ENCODE peak calls at places on chromosomes 13 and 19, in six cellular contexts. S, B, R, F, C and I are unnamed samples. For H3K4me1, the result is how much of the 10 kb centered on the place peaks cover.

GRCh38 chr13:113084094-113084942 is 21.3 kb upstream of the F7 start:
- DNase-seq in B (no peak), R (no peak), S (no peak), C (no peak), F (peak), I (no peak)

GRCh38 chr13:22017226-22017625 is 346.4 kb downstream of the FGF9 start:
- DNase-seq in F (no peak), S (no peak), R (no peak), B (no peak), C (no peak), I (no peak)

GRCh38 chr13:59587030-59587429 is 576.7 kb downstream of the DIAPH3 start:
- DNase-seq in F (no peak), C (no peak), R (no peak), S (no peak), B (no peak), I (no peak)

GRCh38 chr19:48154003-48154402 is 16.1 kb downstream of the LIG1 start:
- DNase-seq in R (no peak), F (no peak), C (no peak), B (no peak), S (no peak), I (no peak)

GRCh38 chr19:44002212-44002565 is 568 bp upstream of the ZNF230 start:
- DNase-seq in S (no peak), R (no peak), F (no peak), B (peak), C (no peak), I (no peak)

GRCh38 chr13:26011996-26012688 is 39.7 kb downstream of the SHISA2 start:
- DNase-seq in B (peak), R (no peak), C (no peak), F (peak), S (no peak), I (no peak)

GRCh38 chr13:95505265-95505664 is 47.3 kb upstream of the CLDN10 start:
- DNase-seq in R (peak), C (no peak), S (no peak), B (no peak), F (peak), I (peak)

GRCh38 chr13:114124486-114124885 is 7.9 kb downstream of the RASA3 start:
- DNase-seq in C (no peak), F (no peak), R (no peak), B (no peak), S (no peak), I (no peak)

GRCh38 chr19:21566073-21566472 is 60.7 kb downstream of the ZNF429 start:
- DNase-seq in F (no peak), C (no peak), R (no peak), S (no peak), B (peak), I (no peak)

GRCh38 chr19:8577247-8577646 is at the start of gene MYO1F:
- DNase-seq in F (no peak), B (no peak), R (no peak), S (no peak), C (no peak), I (no peak)

GRCh38 chr13:29567411-29567810 is 28.1 kb downstream of the SLC7A1 start:
- DNase-seq in C (no peak), F (no peak), R (no peak), S (no peak), B (no peak), I (no peak)

GRCh38 chr19:33134571-33135041 is 2.7 kb downstream of the WDR88 start:
- DNase-seq in B (no peak), C (peak), R (peak), F (peak), S (no peak), I (no peak)

GRCh38 chr19:10552596-10553053 is 8.9 kb downstream of the ATG4D start:
- DNase-seq in S (no peak), C (peak), F (peak), B (peak), R (no peak), I (peak)

GRCh38 chr19:28394705-28395104 is 818.2 kb downstream of the UQCRFS1 start:
- DNase-seq in S (no peak), F (no peak), C (no peak), R (no peak), B (no peak), I (no peak)

GRCh38 chr13:44176173-44176572 is 197.5 kb upstream of the SERP2 start:
- DNase-seq in R (no peak), F (no peak), S (no peak), C (no peak), B (no peak), I (no peak)

GRCh38 chr13:22903925-22904324 is 276.9 kb upstream of the SGCG start:
- DNase-seq in S (no peak), R (no peak), C (no peak), B (no peak), F (no peak), I (no peak)

GRCh38 chr13:98214008-98214643 is 37.1 kb upstream of the RNF113B start:
- DNase-seq in C (no peak), B (peak), S (no peak), F (no peak), R (no peak), I (peak)

GRCh38 chr13:33927315-33927714 is 109.4 kb downstream of the RFC3 start:
- DNase-seq in R (no peak), C (no peak), S (no peak), F (no peak), B (peak), I (peak)

GRCh38 chr19:10760268-10760944 is 42.5 kb downstream of the DNM2 start:
- DNase-seq in F (no peak), S (peak), B (peak), R (no peak), C (no peak), I (peak)

GRCh38 chr19:6234527-6234926 is 45.2 kb downstream of the MLLT1 start:
- DNase-seq in R (no peak), F (no peak), B (peak), S (no peak), C (peak), I (no peak)

GRCh38 chr13:37418490-37418889 is 180.1 kb downstream of the POSTN start:
- DNase-seq in C (no peak), R (no peak), S (no peak), B (peak), F (no peak), I (no peak)

GRCh38 chr13:106121173-106121754 is 414.2 kb downstream of the EFNB2 start:
- DNase-seq in S (no peak), B (no peak), F (no peak), C (no peak), R (no peak), I (peak)

GRCh38 chr19:12952488-12953455 is 4.3 kb downstream of the GADD45GIP1 start:
- DNase-seq in S (no peak), F (no peak), R (no peak), B (peak), C (peak), I (peak)

GRCh38 chr13:102240110-102240509 is 161.7 kb downstream of the FGF14 start:
- DNase-seq in B (no peak), F (no peak), S (no peak), C (peak), R (no peak), I (no peak)

GRCh38 chr13:51453308-51453958 is 597 bp upstream of the INTS6 start:
- DNase-seq in S (no peak), C (peak), B (peak), R (peak), F (peak), I (no peak)

GRCh38 chr13:33087091-33087490 is 70.9 kb downstream of the KL start:
- DNase-seq in S (no peak), C (no peak), B (no peak), F (no peak), R (no peak), I (no peak)

GRCh38 chr13:77863037-77863630 is 55.5 kb downstream of the EDNRB start:
- DNase-seq in B (no peak), R (no peak), F (no peak), S (no peak), C (no peak), I (no peak)

GRCh38 chr13:39406688-39407087 is 196.3 kb downstream of the LHFPL6 start:
- DNase-seq in R (no peak), F (peak), B (no peak), S (no peak), C (no peak), I (peak)
- H3K4me1 ChIP-seq in R (under half), F (under half), B (under half), S (under half), C (under half), I (under half)

GRCh38 chr19:49581007-49581508 is at the start of gene PRRG2:
- DNase-seq in R (no peak), S (peak), F (peak), B (no peak), C (no peak), I (peak)
- TF ChIP-seq EZH2phosphoT487 in R (no peak), S (no peak), F (no peak), B (no peak), C (no peak), I (no peak)

DNA sequence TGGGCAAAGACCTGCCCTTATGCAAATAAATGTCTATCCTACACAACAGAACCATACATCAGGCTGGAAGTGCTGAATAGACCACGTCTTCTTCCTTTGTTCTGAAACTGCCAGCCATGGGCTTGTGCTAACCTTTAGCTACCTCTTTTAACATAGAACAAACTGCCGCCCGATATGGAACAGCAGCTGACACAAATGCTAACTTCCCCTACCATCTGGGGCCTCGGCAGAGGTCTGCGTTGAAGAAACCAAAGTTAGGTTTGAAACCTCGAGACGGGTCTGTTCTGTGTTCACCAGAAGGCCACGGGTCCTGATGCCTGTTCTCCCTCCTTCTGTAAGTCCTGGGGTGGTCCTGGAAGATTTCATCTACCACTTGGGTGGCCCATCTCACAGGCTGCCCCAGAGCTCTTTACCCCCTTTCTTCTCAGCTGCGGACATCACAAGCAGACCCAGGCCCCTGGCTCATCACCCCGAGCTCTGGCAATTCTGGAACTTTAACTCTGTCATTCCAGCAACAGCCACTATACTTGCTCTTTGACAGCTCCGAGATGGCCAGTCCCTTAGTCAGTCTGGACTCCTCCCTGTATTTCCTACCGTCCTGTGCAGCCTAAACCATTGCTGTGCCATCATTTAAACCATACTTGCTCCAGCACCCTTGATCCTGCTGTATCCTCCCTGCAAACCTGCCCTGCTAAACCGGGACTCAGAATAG is 146.7 kb downstream of the USP12 start:
- DNase-seq in F (no peak), B (no peak), C (no peak), S (no peak), R (no peak), I (no peak)
- H3K4me1 ChIP-seq in F (under half), B (under half), C (under half), S (under half), R (under half), I (under half)

DNA sequence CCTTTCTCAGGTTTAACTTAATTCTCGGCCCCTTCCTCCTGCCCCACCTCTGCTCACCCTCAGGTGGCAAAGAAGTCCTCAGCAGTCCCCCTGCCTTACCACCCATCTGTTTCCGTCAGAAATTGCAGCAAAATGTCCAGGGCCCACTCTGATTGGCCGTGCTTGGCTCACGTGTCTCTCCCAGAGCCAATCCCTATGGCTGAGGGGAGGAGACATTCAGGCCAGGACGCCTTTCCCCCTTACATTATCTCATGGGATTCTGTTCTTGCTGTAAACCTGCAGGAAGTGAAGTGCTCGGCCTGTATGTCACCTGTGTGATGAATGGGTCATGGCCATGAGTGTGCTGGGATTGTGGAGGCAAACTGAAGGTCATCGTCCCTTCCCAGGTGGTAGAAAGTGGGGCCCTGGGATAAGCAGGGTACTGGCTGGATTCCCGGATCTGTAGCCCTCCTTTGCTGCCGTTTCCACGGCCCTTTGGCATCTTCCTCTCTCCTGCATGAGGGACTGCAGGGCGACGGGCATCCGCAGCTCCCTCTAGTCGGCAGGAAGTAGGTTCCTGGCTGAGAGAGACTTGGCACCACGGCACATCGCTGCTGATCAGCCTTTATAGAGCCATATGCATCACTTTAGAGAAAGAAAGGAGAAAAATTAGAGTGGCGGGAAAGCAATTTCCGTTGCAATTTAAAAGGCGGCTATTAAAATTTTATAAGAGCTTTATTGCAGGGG is 118.1 kb downstream of the SIPA1L3 start:
- DNase-seq in B (no peak), F (peak), R (no peak), C (no peak), S (no peak), I (no peak)
- TF ChIP-seq EZH2phosphoT487 in B (no peak), F (no peak), R (no peak), C (no peak), S (no peak), I (no peak)

GRCh38 chr19:39155741-39156140 is 30.2 kb downstream of the PAK4 start:
- DNase-seq in R (no peak), F (no peak), C (no peak), B (no peak), S (no peak), I (no peak)

GRCh38 chr19:39154626-39155100 is 29.1 kb downstream of the PAK4 start:
- DNase-seq in B (no peak), C (peak), S (peak), R (no peak), F (peak), I (peak)

GRCh38 chr19:39152066-39152465 is 26.5 kb downstream of the PAK4 start:
- DNase-seq in R (no peak), B (peak), F (no peak), S (no peak), C (no peak), I (no peak)

GRCh38 chr19:39155114-39155700 is 29.6 kb downstream of the PAK4 start:
- DNase-seq in C (no peak), F (peak), R (no peak), B (no peak), S (no peak), I (no peak)

DNA sequence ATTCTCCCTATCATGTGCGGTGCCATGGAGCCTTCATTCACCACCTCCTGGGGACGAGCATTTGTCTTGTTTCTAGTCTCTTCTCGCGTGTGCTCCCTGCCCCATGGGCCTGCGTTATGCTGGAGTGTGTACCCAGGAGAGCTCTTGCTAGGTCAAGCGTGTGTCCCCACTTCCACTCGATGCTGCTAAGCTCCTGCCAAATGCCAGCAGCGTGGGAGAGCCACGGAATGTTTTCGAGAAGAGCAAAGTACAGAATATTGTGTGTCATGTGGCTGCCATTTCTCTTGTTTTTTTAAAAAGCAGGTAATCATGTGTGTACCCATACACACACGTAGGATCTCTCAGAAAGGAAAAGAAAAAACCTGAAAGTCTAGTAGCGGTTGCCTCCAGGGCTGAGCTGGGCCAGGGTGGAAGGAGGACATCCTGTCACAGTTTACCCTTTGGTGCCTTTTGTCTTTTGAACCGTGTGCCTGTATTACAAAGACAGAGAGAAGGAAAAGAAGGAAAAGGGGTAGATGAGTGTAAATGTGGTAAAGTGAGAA is 28.6 kb downstream of the PAK4 start:
- DNase-seq in R (no peak), B (no peak), C (no peak), S (no peak), F (no peak), I (no peak)
- H3K4me1 ChIP-seq in R (under half), B (under half), C (under half), S (under half), F (under half), I (under half)

GRCh38 chr13:45325806-45326205 is 15.2 kb downstream of the TPT1 start:
- DNase-seq in B (peak), F (no peak), C (no peak), S (no peak), R (no peak), I (peak)
- TF ChIP-seq EZH2phosphoT487 in B (no peak), F (no peak), C (no peak), S (no peak), R (no peak), I (no peak)

DNA sequence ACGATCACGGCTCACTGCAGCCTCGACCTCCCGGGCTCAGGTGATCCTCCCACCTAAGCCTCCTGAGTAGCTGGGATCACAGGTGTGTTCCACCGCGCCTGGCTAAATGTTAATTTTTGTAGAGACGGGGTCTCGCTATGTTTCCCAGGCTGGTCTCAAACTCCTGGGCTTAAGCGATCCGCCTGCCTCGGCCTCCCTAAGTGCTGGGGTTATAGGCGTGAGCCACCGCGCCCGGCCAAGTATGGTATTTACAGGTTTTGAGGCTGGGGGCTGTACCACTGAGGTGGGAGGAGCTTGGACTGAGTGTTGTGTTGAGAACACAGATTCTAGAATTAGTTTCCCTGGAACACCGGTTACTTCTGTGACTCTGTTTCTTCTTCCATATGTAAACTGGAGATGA is 452 bp upstream of the PPM1N start:
- DNase-seq in S (no peak), B (no peak), C (no peak), F (peak), R (peak), I (no peak)
- H3K4me1 ChIP-seq in S (under half), B (under half), C (under half), F (under half), R (under half), I (under half)

DNA sequence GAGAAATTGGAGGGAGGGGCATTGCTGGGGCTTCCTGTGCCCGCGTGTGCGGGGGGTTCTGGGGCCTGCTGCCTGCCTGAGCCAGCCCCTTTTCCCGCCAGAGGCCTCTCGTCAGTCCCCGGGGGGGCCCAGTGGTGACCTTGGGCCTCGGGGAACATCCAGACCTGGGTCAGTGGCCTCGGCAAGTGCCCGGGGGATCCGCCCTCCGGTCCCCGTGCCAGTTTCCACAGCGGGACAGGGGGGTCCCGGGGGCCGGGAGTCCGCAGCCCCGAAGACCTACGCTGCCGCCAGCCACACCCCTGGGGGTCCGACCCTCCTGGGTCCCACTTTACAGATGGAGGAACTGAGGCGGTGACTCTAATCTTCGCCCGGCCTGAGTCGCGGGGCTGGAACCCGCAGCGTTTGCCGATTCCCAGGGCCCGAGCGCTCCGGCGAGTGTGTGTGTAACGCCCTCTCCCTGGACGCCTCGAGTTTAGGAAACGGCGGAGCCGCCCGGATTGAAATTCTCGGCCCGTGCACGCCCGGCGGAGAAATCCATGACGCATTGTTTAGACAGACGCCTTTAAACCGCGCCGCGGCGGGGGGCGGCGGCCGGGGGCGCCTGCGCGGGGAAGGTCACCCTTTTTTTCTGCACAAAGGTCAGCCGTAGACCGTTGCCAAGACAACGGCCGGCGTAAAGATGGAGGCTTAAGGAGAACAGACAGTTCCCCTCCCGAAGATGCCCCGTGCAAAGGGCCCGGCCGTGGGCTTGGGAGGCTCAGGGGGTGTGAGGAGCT is 39.3 kb downstream of the EFNA2 start:
- DNase-seq in C (peak), R (no peak), S (peak), B (peak), F (peak), I (peak)
- TF ChIP-seq EZH2phosphoT487 in C (no peak), R (no peak), S (no peak), B (no peak), F (no peak), I (no peak)

DNA sequence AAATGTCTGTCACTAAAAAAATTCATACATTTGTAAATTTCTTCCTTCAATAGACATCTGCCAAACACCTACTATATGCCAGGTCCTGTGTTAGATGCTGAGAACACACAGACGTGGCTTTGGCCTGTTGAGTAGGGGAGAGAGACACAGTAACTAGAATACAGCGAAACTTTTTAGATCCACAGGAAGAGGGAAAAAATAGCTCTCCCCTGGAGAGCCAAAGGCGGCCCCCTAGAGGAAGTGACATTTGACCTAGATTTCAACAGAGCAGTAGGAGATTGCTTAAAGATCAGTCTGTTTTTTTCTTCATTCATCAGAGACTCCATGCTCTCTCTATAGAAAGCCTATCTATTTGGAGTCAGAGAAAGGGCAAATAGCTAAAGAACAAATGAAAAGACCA is 11.3 kb downstream of the LCP1 start:
- DNase-seq in S (no peak), C (no peak), B (no peak), R (no peak), F (peak), I (no peak)
- H3K4me1 ChIP-seq in S (under half), C (under half), B (under half), R (under half), F (under half), I (under half)

GRCh38 chr13:111339366-111340143 is 19.1 kb downstream of the TEX29 start:
- DNase-seq in C (no peak), B (no peak), R (no peak), F (no peak), S (no peak), I (no peak)
- TF ChIP-seq EZH2phosphoT487 in C (no peak), B (no peak), R (no peak), F (no peak), S (no peak), I (no peak)